ENCODE peak calls at places on chromosomes 2 and 18, in five cellular contexts. One of them, this sample, is unnamed. For H3K9me3, the result is how much of the 10 kb centered on the place peaks cover.

GRCh38 chr2:45418532-45418931 is 192.5 kb downstream of the SRBD1 start:
- DNase-seq in mesenchymal stem cell: no peak
- DNase-seq in H1: no peak
- DNase-seq in neuronal stem cell: no peak
- DNase-seq in trophoblast cell: no peak
- DNase-seq in this sample: no peak

GRCh38 chr18:45008694-45009372 is 328.1 kb downstream of the SETBP1 start:
- DNase-seq in mesenchymal stem cell: no peak
- DNase-seq in trophoblast cell: no peak
- DNase-seq in H1: no peak
- DNase-seq in neuronal stem cell: no peak
- DNase-seq in this sample: no peak

GRCh38 chr2:81481994-81482368 is 1177.4 kb upstream of the LRRTM1 start:
- DNase-seq in trophoblast cell: peak
- DNase-seq in neuronal stem cell: no peak
- DNase-seq in mesenchymal stem cell: no peak
- DNase-seq in H1: no peak
- DNase-seq in this sample: no peak

GRCh38 chr18:28792404-28793103 is 615.6 kb upstream of the CDH2 start:
- DNase-seq in H1: no peak
- DNase-seq in neuronal stem cell: no peak
- DNase-seq in mesenchymal stem cell: no peak
- DNase-seq in trophoblast cell: no peak
- DNase-seq in this sample: no peak

GRCh38 chr18:11309172-11309571 is 159.8 kb upstream of the PIEZO2 start:
- DNase-seq in trophoblast cell: no peak
- DNase-seq in mesenchymal stem cell: peak
- DNase-seq in neuronal stem cell: no peak
- DNase-seq in H1: no peak
- DNase-seq in this sample: no peak

GRCh38 chr18:35345460-35345921 is 1.3 kb upstream of the ZNF24 start:
- DNase-seq in neuronal stem cell: no peak
- DNase-seq in mesenchymal stem cell: no peak
- DNase-seq in H1: no peak
- DNase-seq in trophoblast cell: no peak
- DNase-seq in this sample: no peak

GRCh38 chr2:58879834-58880233 is 638.7 kb upstream of the FANCL start:
- DNase-seq in trophoblast cell: no peak
- DNase-seq in mesenchymal stem cell: no peak
- DNase-seq in H1: no peak
- DNase-seq in neuronal stem cell: no peak
- DNase-seq in this sample: no peak

GRCh38 chr2:74104839-74105238 is 42.9 kb downstream of the BOLA3 start:
- DNase-seq in H1: no peak
- DNase-seq in mesenchymal stem cell: no peak
- DNase-seq in trophoblast cell: no peak
- DNase-seq in neuronal stem cell: no peak
- DNase-seq in this sample: no peak

GRCh38 chr2:5984946-5985345 is 292.8 kb downstream of the SOX11 start:
- DNase-seq in neuronal stem cell: no peak
- DNase-seq in mesenchymal stem cell: no peak
- DNase-seq in trophoblast cell: no peak
- DNase-seq in H1: no peak
- DNase-seq in this sample: no peak

GRCh38 chr18:43596106-43596712 is 318.9 kb upstream of the SYT4 start:
- DNase-seq in mesenchymal stem cell: peak
- DNase-seq in neuronal stem cell: peak
- DNase-seq in trophoblast cell: no peak
- DNase-seq in H1: no peak
- DNase-seq in this sample: peak

GRCh38 chr18:22828171-22828570 is 105.0 kb upstream of the RBBP8 start:
- DNase-seq in neuronal stem cell: no peak
- DNase-seq in H1: no peak
- DNase-seq in trophoblast cell: no peak
- DNase-seq in mesenchymal stem cell: no peak
- DNase-seq in this sample: peak

GRCh38 chr2:54983345-54984235 is 66.7 kb downstream of the RTN4 start:
- DNase-seq in H1: no peak
- DNase-seq in neuronal stem cell: no peak
- DNase-seq in mesenchymal stem cell: peak
- DNase-seq in trophoblast cell: no peak
- DNase-seq in this sample: no peak

GRCh38 chr2:8851811-8852560 is 14.6 kb upstream of the KIDINS220 start:
- DNase-seq in trophoblast cell: no peak
- DNase-seq in neuronal stem cell: no peak
- DNase-seq in mesenchymal stem cell: peak
- DNase-seq in H1: no peak
- DNase-seq in this sample: no peak

GRCh38 chr2:226977775-226978190 is 141.9 kb downstream of the RHBDD1 start:
- DNase-seq in trophoblast cell: peak
- DNase-seq in H1: no peak
- DNase-seq in mesenchymal stem cell: peak
- DNase-seq in neuronal stem cell: no peak
- DNase-seq in this sample: peak

GRCh38 chr2:226758886-226759660 is 40.5 kb downstream of the IRS1 start:
- DNase-seq in neuronal stem cell: no peak
- DNase-seq in mesenchymal stem cell: peak
- DNase-seq in trophoblast cell: no peak
- DNase-seq in H1: no peak
- DNase-seq in this sample: peak

GRCh38 chr2:26634636-26635230 is 6.4 kb downstream of the CIB4 start:
- DNase-seq in neuronal stem cell: no peak
- DNase-seq in H1: no peak
- DNase-seq in trophoblast cell: no peak
- DNase-seq in mesenchymal stem cell: no peak
- DNase-seq in this sample: no peak

GRCh38 chr2:182816856-182817255 is 49.6 kb downstream of the FRZB start:
- DNase-seq in neuronal stem cell: no peak
- DNase-seq in H1: no peak
- DNase-seq in mesenchymal stem cell: no peak
- DNase-seq in trophoblast cell: no peak
- DNase-seq in this sample: peak

GRCh38 chr18:22320155-22320554 is 97.6 kb downstream of the CTAGE1 start:
- DNase-seq in H1: no peak
- DNase-seq in mesenchymal stem cell: no peak
- DNase-seq in trophoblast cell: no peak
- DNase-seq in neuronal stem cell: no peak
- DNase-seq in this sample: no peak

GRCh38 chr2:235283246-235283645 is 210.6 kb upstream of the AGAP1 start:
- DNase-seq in neuronal stem cell: no peak
- DNase-seq in mesenchymal stem cell: no peak
- DNase-seq in H1: no peak
- DNase-seq in trophoblast cell: no peak
- DNase-seq in this sample: no peak

GRCh38 chr2:27086722-27087446 is at the start of gene KHK:
- DNase-seq in H1: peak
- DNase-seq in neuronal stem cell: no peak
- DNase-seq in trophoblast cell: no peak
- DNase-seq in mesenchymal stem cell: peak
- DNase-seq in this sample: no peak

GRCh38 chr2:233489666-233490065 is 76.9 kb downstream of the USP40 start:
- DNase-seq in neuronal stem cell: no peak
- DNase-seq in H1: no peak
- DNase-seq in mesenchymal stem cell: peak
- DNase-seq in trophoblast cell: peak
- DNase-seq in this sample: peak

GRCh38 chr2:235433860-235434259 is 60.0 kb upstream of the AGAP1 start:
- DNase-seq in H1: no peak
- DNase-seq in mesenchymal stem cell: no peak
- DNase-seq in neuronal stem cell: no peak
- DNase-seq in trophoblast cell: no peak
- DNase-seq in this sample: peak

GRCh38 chr2:54657664-54658083 is 65.8 kb upstream of the EML6 start:
- DNase-seq in trophoblast cell: peak
- DNase-seq in H1: peak
- DNase-seq in mesenchymal stem cell: peak
- DNase-seq in neuronal stem cell: peak
- DNase-seq in this sample: peak

GRCh38 chr2:15812187-15812830 is 128.0 kb upstream of the MYCN start:
- DNase-seq in neuronal stem cell: no peak
- DNase-seq in trophoblast cell: no peak
- DNase-seq in H1: no peak
- DNase-seq in mesenchymal stem cell: no peak
- DNase-seq in this sample: no peak

GRCh38 chr2:238382381-238382781 is 44.3 kb upstream of the ASB1 start:
- DNase-seq in H1: no peak
- DNase-seq in neuronal stem cell: no peak
- DNase-seq in trophoblast cell: no peak
- DNase-seq in mesenchymal stem cell: no peak
- DNase-seq in this sample: no peak

GRCh38 chr2:203678971-203679370 is 27.5 kb upstream of the CD28 start:
- DNase-seq in trophoblast cell: peak
- DNase-seq in mesenchymal stem cell: no peak
- DNase-seq in neuronal stem cell: no peak
- DNase-seq in H1: no peak
- DNase-seq in this sample: peak

GRCh38 chr2:75602724-75603342 is 42.1 kb upstream of the EVA1A start:
- DNase-seq in mesenchymal stem cell: peak
- DNase-seq in neuronal stem cell: no peak
- DNase-seq in H1: no peak
- DNase-seq in trophoblast cell: peak
- DNase-seq in this sample: peak

GRCh38 chr2:239722760-239723448 is 302.2 kb downstream of the NDUFA10 start:
- DNase-seq in mesenchymal stem cell: no peak
- DNase-seq in neuronal stem cell: no peak
- DNase-seq in trophoblast cell: no peak
- DNase-seq in H1: peak
- DNase-seq in this sample: no peak

GRCh38 chr2:200509608-200510433 is at the start of gene KCTD18:
- DNase-seq in mesenchymal stem cell: peak
- DNase-seq in neuronal stem cell: peak
- DNase-seq in H1: peak
- DNase-seq in trophoblast cell: peak
- DNase-seq in this sample: peak

GRCh38 chr2:183162362-183162761 is 38.1 kb downstream of the NUP35 start:
- DNase-seq in H1: no peak
- DNase-seq in trophoblast cell: no peak
- DNase-seq in neuronal stem cell: no peak
- DNase-seq in mesenchymal stem cell: no peak
- DNase-seq in this sample: peak

GRCh38 chr2:127479866-127480743 is 46.2 kb downstream of the IWS1 start:
- DNase-seq in mesenchymal stem cell: no peak
- DNase-seq in trophoblast cell: no peak
- DNase-seq in neuronal stem cell: peak
- DNase-seq in H1: peak
- DNase-seq in this sample: no peak

GRCh38 chr2:200319587-200320337 is 13.3 kb downstream of the SPATS2L start:
- DNase-seq in trophoblast cell: no peak
- DNase-seq in mesenchymal stem cell: peak
- DNase-seq in H1: no peak
- DNase-seq in neuronal stem cell: no peak
- DNase-seq in this sample: peak

DNA sequence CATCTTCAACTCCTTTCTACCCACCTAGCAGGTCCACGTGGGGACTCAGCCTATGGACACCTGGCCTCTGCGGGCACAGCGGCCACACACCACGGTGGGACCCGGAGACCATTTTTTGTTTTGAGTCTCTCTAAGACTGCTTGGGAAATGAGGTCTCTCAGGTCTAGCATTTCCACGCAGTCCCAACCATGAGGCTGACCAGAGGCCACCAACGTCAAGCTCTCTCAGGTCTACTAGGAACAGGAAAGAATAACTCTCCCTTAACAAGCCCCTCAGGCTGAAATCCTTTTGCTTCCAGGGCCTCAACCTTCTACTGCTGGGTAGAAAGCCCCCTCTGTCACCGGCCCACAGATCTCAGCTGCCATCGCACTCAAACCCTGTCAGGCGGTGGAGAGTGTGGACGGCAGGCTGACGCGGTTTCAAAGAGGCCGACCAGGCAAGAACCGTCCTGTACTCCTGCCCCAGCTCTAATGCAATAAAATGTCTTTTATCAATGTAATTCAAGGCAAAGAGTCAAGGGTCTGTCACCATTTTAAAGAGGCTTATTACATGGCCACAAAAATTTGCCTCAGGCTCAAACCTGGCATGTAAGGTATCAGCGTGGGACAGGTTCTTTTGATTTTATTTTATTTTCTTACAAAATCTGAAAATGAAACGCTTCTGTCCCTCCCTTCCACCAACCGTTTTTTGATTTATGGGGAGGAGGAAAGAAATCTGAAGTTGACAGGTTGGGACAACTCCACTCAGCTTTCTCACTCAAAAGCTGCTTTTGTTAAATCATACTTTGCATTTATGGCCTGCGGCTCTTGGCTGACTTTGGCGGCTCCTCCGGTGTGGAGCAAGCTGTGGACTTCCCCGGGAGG is 74.0 kb downstream of the BCL11A start:
- DNase-seq in neuronal stem cell: no peak
- DNase-seq in mesenchymal stem cell: no peak
- DNase-seq in H1: no peak
- DNase-seq in trophoblast cell: peak
- DNase-seq in this sample: no peak
- H3K14ac ChIP-seq in neuronal stem cell: no peak
- H3K14ac ChIP-seq in mesenchymal stem cell: no peak
- H3K14ac ChIP-seq in H1: no peak
- H3K14ac ChIP-seq in trophoblast cell: peak
- H3K14ac ChIP-seq in this sample: no peak

GRCh38 chr2:219513787-219514186 is 495 bp upstream of the ASIC4 start:
- DNase-seq in trophoblast cell: no peak
- DNase-seq in mesenchymal stem cell: no peak
- DNase-seq in neuronal stem cell: no peak
- DNase-seq in H1: no peak
- DNase-seq in this sample: no peak
- H3K4me3 ChIP-seq in trophoblast cell: no peak
- H3K4me3 ChIP-seq in mesenchymal stem cell: no peak
- H3K4me3 ChIP-seq in neuronal stem cell: no peak
- H3K4me3 ChIP-seq in H1: peak
- H3K4me3 ChIP-seq in this sample: no peak

GRCh38 chr2:142270291-142270690 is 139.5 kb upstream of the LRP1B start:
- DNase-seq in trophoblast cell: no peak
- DNase-seq in H1: no peak
- DNase-seq in mesenchymal stem cell: no peak
- DNase-seq in neuronal stem cell: no peak
- DNase-seq in this sample: no peak
- H3K9me3 ChIP-seq in trophoblast cell: under half
- H3K9me3 ChIP-seq in H1: under half
- H3K9me3 ChIP-seq in mesenchymal stem cell: under half
- H3K9me3 ChIP-seq in neuronal stem cell: under half
- H3K9me3 ChIP-seq in this sample: under half

DNA sequence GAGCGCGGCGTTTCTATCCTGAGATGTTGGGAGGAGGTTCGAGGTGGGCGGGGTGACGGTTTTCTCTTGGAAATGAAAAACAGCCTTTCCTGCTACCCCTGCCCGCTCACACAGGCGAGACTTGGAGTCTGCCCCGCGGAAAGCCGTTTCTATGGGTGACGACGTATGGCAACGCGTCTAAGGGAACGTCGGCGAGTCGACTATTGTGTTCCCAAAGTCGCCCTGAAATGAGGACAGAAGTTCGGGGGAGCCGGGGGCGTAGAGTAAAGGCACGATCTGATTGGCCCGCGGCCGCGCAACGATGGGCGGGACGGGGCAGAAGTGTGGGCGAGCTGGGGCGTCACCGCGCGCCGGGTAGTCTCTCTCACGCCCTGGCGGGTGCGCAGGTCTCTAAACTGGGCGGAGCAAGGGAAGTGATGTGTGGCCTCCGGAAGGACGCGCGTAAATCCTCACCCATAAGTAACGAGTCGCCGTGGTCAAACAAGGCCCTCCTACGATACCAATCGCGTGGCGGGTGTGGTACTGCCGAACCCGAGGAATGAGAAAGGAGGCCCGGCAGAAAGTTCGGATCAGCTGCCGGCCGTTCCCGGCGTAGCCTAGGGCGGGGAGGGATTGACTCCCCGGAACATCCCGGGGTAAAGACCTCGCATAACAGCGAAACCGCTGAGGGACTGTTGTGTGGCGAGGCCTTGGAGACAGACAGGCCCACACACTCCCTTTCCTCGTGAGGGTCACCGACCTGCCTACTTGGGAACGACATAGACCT is 89.6 kb downstream of the FAM161A start:
- DNase-seq in neuronal stem cell: peak
- DNase-seq in H1: peak
- DNase-seq in mesenchymal stem cell: peak
- DNase-seq in trophoblast cell: peak
- DNase-seq in this sample: peak
- H3K14ac ChIP-seq in neuronal stem cell: no peak
- H3K14ac ChIP-seq in H1: no peak
- H3K14ac ChIP-seq in mesenchymal stem cell: no peak
- H3K14ac ChIP-seq in trophoblast cell: peak
- H3K14ac ChIP-seq in this sample: peak

This sample was measured in IMR-90.